ENCODE peak calls at places on chromosome 2, in four cellular contexts. H is GM13977, U is NCI-H1417 treated with DMSO at 0.1 percent for 48 hours, J is ecto neural progenitor cell. R is an unnamed sample.

GRCh38 chr2:227813562-227814353 is at the start of gene CCL20:
- DNase-seq in H (no peak), U (no peak), J (no peak), R (no peak)

GRCh38 chr2:135960598-135961551 is 24.6 kb downstream of the DARS1 start:
- DNase-seq in H (no peak), U (no peak), J (no peak), R (no peak)

GRCh38 chr2:121128741-121129659 is 156.0 kb downstream of the TFCP2L1 start:
- DNase-seq in J (peak), U (no peak), H (peak), R (no peak)

GRCh38 chr2:217125004-217125403 is 265.1 kb upstream of the TNP1 start:
- DNase-seq in J (no peak), U (no peak), H (no peak), R (no peak)

GRCh38 chr2:123380536-123380935 is 644.6 kb upstream of the CNTNAP5 start:
- DNase-seq in J (no peak), U (no peak), H (no peak), R (no peak)

GRCh38 chr2:52383541-52383940 is 1351.6 kb upstream of the NRXN1 start:
- DNase-seq in H (no peak), U (no peak), J (no peak), R (no peak)

GRCh38 chr2:132943829-132944228 is 273.8 kb upstream of the LYPD1 start:
- DNase-seq in H (no peak), U (no peak), J (no peak), R (no peak)

GRCh38 chr2:70979626-70980025 is 1.2 kb downstream of the ANKRD53 start:
- DNase-seq in H (no peak), U (no peak), J (peak), R (no peak)

GRCh38 chr2:30253873-30254691 is 22.7 kb downstream of the LBH start:
- DNase-seq in J (no peak), H (no peak), U (no peak), R (no peak)

GRCh38 chr2:164606557-164606956 is 14.7 kb downstream of the GRB14 start:
- DNase-seq in H (no peak), J (no peak), U (no peak), R (no peak)

GRCh38 chr2:45734336-45734735 is 82.9 kb downstream of the PRKCE start:
- DNase-seq in U (no peak), H (no peak), J (no peak), R (no peak)

GRCh38 chr2:29749041-29749440 is 172.3 kb downstream of the ALK start:
- DNase-seq in U (no peak), J (no peak), H (no peak), R (no peak)

R was measured in 8988T.